ENCODE peak calls at places on chromosomes 12 and 14, in four cellular contexts. W is NCI-H1105, B is sciatic nerve, T is NCI-H1417. P is an unnamed sample.

GRCh38 chr14:68937790-68938514 is 41.1 kb downstream of the ACTN1 start:
- DNase-seq in W (no peak), B (no peak), T (peak), P (no peak)

GRCh38 chr12:80763874-80764273 is 47.2 kb downstream of the MYF5 start:
- DNase-seq in B (no peak), W (peak), T (peak), P (peak)

GRCh38 chr12:52139579-52140062 is 52.2 kb downstream of the KRT80 start:
- DNase-seq in W (no peak), T (peak), B (no peak), P (peak)

GRCh38 chr12:26939192-26939832 is 1.0 kb downstream of the FGFR1OP2 start:
- DNase-seq in B (no peak), W (no peak), T (peak), P (no peak)

GRCh38 chr12:98373019-98373554 is 142.3 kb upstream of the TMPO start:
- DNase-seq in B (no peak), T (peak), W (peak), P (peak)

GRCh38 chr12:11729008-11729407 is 79.5 kb downstream of the ETV6 start:
- DNase-seq in B (no peak), T (peak), W (peak), P (peak)

GRCh38 chr12:132423251-132424117 is 66.5 kb upstream of the FBRSL1 start:
- DNase-seq in T (no peak), B (no peak), W (no peak), P (no peak)

GRCh38 chr14:96997269-96997668 is 200.1 kb downstream of the VRK1 start:
- DNase-seq in W (no peak), B (no peak), T (no peak), P (no peak)

GRCh38 chr14:99971929-99972747 is 93.1 kb upstream of the EVL start:
- DNase-seq in B (no peak), T (peak), W (peak), P (peak)

GRCh38 chr12:40010899-40011774 is 94.7 kb downstream of the SLC2A13 start:
- DNase-seq in W (peak), B (no peak), T (peak), P (peak)

GRCh38 chr12:71746983-71747611 is 7.6 kb upstream of the RAB21 start:
- DNase-seq in T (peak), B (no peak), W (peak), P (peak)